ENCODE peak calls at places on chromosomes 13 and 19, in eight cellular contexts. One of them, this sample, is unnamed.

GRCh38 chr19:10815969-10816635 is 19.9 kb downstream of the TMED1 start:
- DNase-seq in body of pancreas: no peak
- DNase-seq in gastrocnemius medialis: no peak
- DNase-seq in esophagus squamous epithelium: no peak
- DNase-seq in tibial nerve: no peak
- DNase-seq in IMR-90: peak; percentile 14
- DNase-seq in thyroid gland: no peak
- DNase-seq in H1: no peak
- DNase-seq in this sample: no peak

GRCh38 chr19:2758601-2759313 is 18.9 kb upstream of the SLC39A3 start:
- DNase-seq in H1: no peak
- DNase-seq in IMR-90: no peak
- DNase-seq in body of pancreas: no peak
- DNase-seq in esophagus squamous epithelium: no peak
- DNase-seq in tibial nerve: no peak
- DNase-seq in thyroid gland: no peak
- DNase-seq in gastrocnemius medialis: no peak
- DNase-seq in this sample: no peak

GRCh38 chr13:102799544-102800144 is 725 bp downstream of the BIVM start:
- DNase-seq in IMR-90: peak; percentile 5
- DNase-seq in H1: no peak
- DNase-seq in body of pancreas: peak; percentile 38
- DNase-seq in thyroid gland: peak; percentile 31
- DNase-seq in esophagus squamous epithelium: no peak
- DNase-seq in gastrocnemius medialis: peak; percentile 4
- DNase-seq in tibial nerve: no peak
- DNase-seq in this sample: no peak

GRCh38 chr13:101751488-101751887 is 299.0 kb downstream of the ITGBL1 start:
- DNase-seq in esophagus squamous epithelium: no peak
- DNase-seq in gastrocnemius medialis: no peak
- DNase-seq in IMR-90: peak; percentile 77
- DNase-seq in tibial nerve: no peak
- DNase-seq in thyroid gland: no peak
- DNase-seq in H1: no peak
- DNase-seq in body of pancreas: no peak
- DNase-seq in this sample: no peak

GRCh38 chr13:33053397-33054066 is 37.3 kb downstream of the KL start:
- DNase-seq in esophagus squamous epithelium: no peak
- DNase-seq in thyroid gland: no peak
- DNase-seq in body of pancreas: no peak
- DNase-seq in tibial nerve: no peak
- DNase-seq in gastrocnemius medialis: no peak
- DNase-seq in IMR-90: no peak
- DNase-seq in H1: no peak
- DNase-seq in this sample: no peak

GRCh38 chr13:64278493-64278892 is 2862.8 kb upstream of the PCDH20 start:
- DNase-seq in IMR-90: peak; percentile 78
- DNase-seq in esophagus squamous epithelium: no peak
- DNase-seq in thyroid gland: no peak
- DNase-seq in tibial nerve: no peak
- DNase-seq in gastrocnemius medialis: no peak
- DNase-seq in H1: no peak
- DNase-seq in body of pancreas: no peak
- DNase-seq in this sample: no peak

GRCh38 chr19:9785367-9786331 is 17.1 kb upstream of the ZNF846 start:
- DNase-seq in esophagus squamous epithelium: peak; percentile 97
- DNase-seq in H1: peak; percentile 98
- DNase-seq in body of pancreas: peak; percentile 99
- DNase-seq in IMR-90: peak; percentile 92
- DNase-seq in tibial nerve: peak; percentile 99
- DNase-seq in thyroid gland: peak; percentile 99
- DNase-seq in gastrocnemius medialis: peak; percentile 82
- DNase-seq in this sample: peak; percentile 98

GRCh38 chr13:112997188-112998135 is 28.4 kb downstream of the MCF2L start:
- DNase-seq in H1: no peak
- DNase-seq in esophagus squamous epithelium: no peak
- DNase-seq in gastrocnemius medialis: no peak
- DNase-seq in body of pancreas: no peak
- DNase-seq in thyroid gland: no peak
- DNase-seq in tibial nerve: no peak
- DNase-seq in IMR-90: no peak
- DNase-seq in this sample: no peak

GRCh38 chr13:23615677-23616076 is 45.5 kb downstream of the TNFRSF19 start:
- DNase-seq in IMR-90: no peak
- DNase-seq in gastrocnemius medialis: no peak
- DNase-seq in body of pancreas: no peak
- DNase-seq in thyroid gland: no peak
- DNase-seq in tibial nerve: no peak
- DNase-seq in H1: no peak
- DNase-seq in esophagus squamous epithelium: no peak
- DNase-seq in this sample: no peak

DNA sequence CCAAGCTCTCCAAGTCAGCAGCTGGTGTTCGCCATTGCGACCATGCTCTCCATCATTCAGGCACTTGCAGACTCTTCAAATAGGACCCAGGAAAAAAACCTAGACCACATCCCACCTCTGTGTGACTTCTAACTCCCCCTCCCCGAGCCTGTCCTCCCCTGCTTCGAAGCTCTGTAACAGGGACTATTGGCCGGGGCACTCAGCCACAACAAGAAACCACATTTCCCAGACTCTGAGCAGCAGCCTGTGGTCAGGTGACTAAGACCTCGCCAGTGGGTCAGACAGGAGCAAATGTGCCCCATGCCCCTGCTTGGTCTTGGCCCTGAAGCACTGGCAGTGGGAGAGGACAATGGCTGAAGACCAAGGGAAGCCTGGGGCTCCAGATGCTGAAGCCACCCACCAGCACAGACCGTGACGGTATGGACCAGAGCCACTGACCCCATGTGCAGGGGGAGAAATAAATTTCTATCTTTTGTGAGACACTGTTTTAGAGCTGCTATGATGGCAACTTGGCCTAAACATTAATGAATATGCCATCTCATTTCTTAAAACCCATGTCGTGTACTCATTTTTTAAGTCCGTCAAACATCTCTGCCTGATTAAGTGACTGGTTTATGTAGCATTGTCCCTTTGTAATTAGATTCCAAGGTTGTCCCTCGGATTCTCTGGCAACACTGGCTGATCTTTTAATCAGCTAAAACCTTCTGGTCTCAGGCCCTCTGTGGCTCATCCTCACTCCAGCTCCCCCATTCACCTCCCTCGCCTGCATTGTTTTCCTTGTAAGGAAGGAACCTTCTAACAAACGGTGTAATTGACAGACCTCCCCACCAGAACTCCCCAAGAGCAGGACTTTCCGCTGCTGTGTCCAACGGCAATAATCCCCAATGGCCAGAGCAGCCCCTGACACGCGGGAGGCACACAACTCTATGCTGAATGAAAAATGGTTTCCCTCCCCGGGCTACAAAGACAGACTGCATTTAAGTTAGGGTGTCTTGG is 98.5 kb downstream of the STK24 start:
- DNase-seq in IMR-90: peak; percentile 36
- DNase-seq in body of pancreas: no peak
- DNase-seq in thyroid gland: no peak
- DNase-seq in gastrocnemius medialis: no peak
- DNase-seq in H1: no peak
- DNase-seq in esophagus squamous epithelium: no peak
- DNase-seq in tibial nerve: no peak
- DNase-seq in this sample: no peak
- H3K4me1 ChIP-seq in IMR-90: peaks cover 28% of the 10 kb centered on the region
- H3K4me1 ChIP-seq in body of pancreas: peaks cover 67% of the 10 kb centered on the region
- H3K4me1 ChIP-seq in thyroid gland: peaks cover 35% of the 10 kb centered on the region
- H3K4me1 ChIP-seq in gastrocnemius medialis: peaks cover 61% of the 10 kb centered on the region
- H3K4me1 ChIP-seq in H1: peaks cover 19% of the 10 kb centered on the region
- H3K4me1 ChIP-seq in esophagus squamous epithelium: peaks cover 37% of the 10 kb centered on the region
- H3K4me1 ChIP-seq in tibial nerve: peaks cover 31% of the 10 kb centered on the region
- H3K4me1 ChIP-seq in this sample: peaks cover 95% of the 10 kb centered on the region

GRCh38 chr13:19633340-19634128 is at the start of gene MPHOSPH8:
- DNase-seq in tibial nerve: peak; percentile 95
- DNase-seq in gastrocnemius medialis: peak; percentile 94
- DNase-seq in thyroid gland: peak; percentile 94
- DNase-seq in H1: peak; percentile 87
- DNase-seq in IMR-90: peak; percentile 94
- DNase-seq in esophagus squamous epithelium: peak; percentile 68
- DNase-seq in body of pancreas: peak; percentile 96
- DNase-seq in this sample: peak; percentile 97
- TF ChIP-seq POLR2A in tibial nerve: peak; percentile 95
- TF ChIP-seq POLR2A in gastrocnemius medialis: peak; percentile 87
- TF ChIP-seq POLR2A in thyroid gland: peak; percentile 95
- TF ChIP-seq POLR2A in H1: no peak
- TF ChIP-seq POLR2A in IMR-90: no peak
- TF ChIP-seq POLR2A in esophagus squamous epithelium: peak; percentile 79
- TF ChIP-seq POLR2A in body of pancreas: peak; percentile 76
- TF ChIP-seq POLR2A in this sample: peak; percentile 90

GRCh38 chr13:99124695-99125334 is 75.8 kb upstream of the UBAC2 start:
- DNase-seq in gastrocnemius medialis: no peak
- DNase-seq in esophagus squamous epithelium: no peak
- DNase-seq in IMR-90: peak; percentile 45
- DNase-seq in body of pancreas: no peak
- DNase-seq in tibial nerve: no peak
- DNase-seq in thyroid gland: no peak
- DNase-seq in H1: no peak
- DNase-seq in this sample: no peak
- H3K4me3 ChIP-seq in gastrocnemius medialis: no peak overlapping the region
- H3K4me3 ChIP-seq in esophagus squamous epithelium: no peak overlapping the region
- H3K4me3 ChIP-seq in IMR-90: no peak overlapping the region
- H3K4me3 ChIP-seq in body of pancreas: no peak overlapping the region
- H3K4me3 ChIP-seq in tibial nerve: no peak overlapping the region
- H3K4me3 ChIP-seq in thyroid gland: no peak overlapping the region
- H3K4me3 ChIP-seq in H1: no peak overlapping the region
- H3K4me3 ChIP-seq in this sample: no peak overlapping the region

GRCh38 chr13:24925318-24926231 is 161.6 kb downstream of the RNF17 start:
- DNase-seq in H1: no peak
- DNase-seq in body of pancreas: no peak
- DNase-seq in esophagus squamous epithelium: no peak
- DNase-seq in IMR-90: no peak
- DNase-seq in thyroid gland: no peak
- DNase-seq in gastrocnemius medialis: no peak
- DNase-seq in tibial nerve: no peak
- DNase-seq in this sample: no peak
- H3K4me1 ChIP-seq in H1: peaks cover 2% of the 10 kb centered on the region
- H3K4me1 ChIP-seq in body of pancreas: peaks cover 7% of the 10 kb centered on the region
- H3K4me1 ChIP-seq in esophagus squamous epithelium: peaks cover 4% of the 10 kb centered on the region
- H3K4me1 ChIP-seq in IMR-90: no peaks in the 10 kb centered on the region
- H3K4me1 ChIP-seq in thyroid gland: peaks cover 12% of the 10 kb centered on the region
- H3K4me1 ChIP-seq in gastrocnemius medialis: no peaks in the 10 kb centered on the region
- H3K4me1 ChIP-seq in tibial nerve: peaks cover 5% of the 10 kb centered on the region
- H3K4me1 ChIP-seq in this sample: peaks cover 10% of the 10 kb centered on the region

GRCh38 chr19:41319500-41320184 is 9.7 kb downstream of the CCDC97 start:
- DNase-seq in tibial nerve: no peak
- DNase-seq in IMR-90: no peak
- DNase-seq in gastrocnemius medialis: no peak
- DNase-seq in thyroid gland: no peak
- DNase-seq in body of pancreas: no peak
- DNase-seq in H1: no peak
- DNase-seq in esophagus squamous epithelium: no peak
- DNase-seq in this sample: no peak

GRCh38 chr19:41318696-41319499 is 8.9 kb downstream of the CCDC97 start:
- DNase-seq in gastrocnemius medialis: no peak
- DNase-seq in thyroid gland: no peak
- DNase-seq in body of pancreas: no peak
- DNase-seq in tibial nerve: no peak
- DNase-seq in H1: no peak
- DNase-seq in IMR-90: no peak
- DNase-seq in esophagus squamous epithelium: no peak
- DNase-seq in this sample: no peak

GRCh38 chr19:41320568-41320967 is 10.6 kb downstream of the CCDC97 start:
- DNase-seq in IMR-90: no peak
- DNase-seq in H1: no peak
- DNase-seq in tibial nerve: no peak
- DNase-seq in body of pancreas: no peak
- DNase-seq in gastrocnemius medialis: no peak
- DNase-seq in esophagus squamous epithelium: no peak
- DNase-seq in thyroid gland: no peak
- DNase-seq in this sample: no peak

GRCh38 chr19:41320185-41320518 is 10.2 kb downstream of the CCDC97 start:
- DNase-seq in H1: no peak
- DNase-seq in body of pancreas: no peak
- DNase-seq in IMR-90: no peak
- DNase-seq in gastrocnemius medialis: no peak
- DNase-seq in esophagus squamous epithelium: no peak
- DNase-seq in tibial nerve: no peak
- DNase-seq in thyroid gland: no peak
- DNase-seq in this sample: no peak

DNA sequence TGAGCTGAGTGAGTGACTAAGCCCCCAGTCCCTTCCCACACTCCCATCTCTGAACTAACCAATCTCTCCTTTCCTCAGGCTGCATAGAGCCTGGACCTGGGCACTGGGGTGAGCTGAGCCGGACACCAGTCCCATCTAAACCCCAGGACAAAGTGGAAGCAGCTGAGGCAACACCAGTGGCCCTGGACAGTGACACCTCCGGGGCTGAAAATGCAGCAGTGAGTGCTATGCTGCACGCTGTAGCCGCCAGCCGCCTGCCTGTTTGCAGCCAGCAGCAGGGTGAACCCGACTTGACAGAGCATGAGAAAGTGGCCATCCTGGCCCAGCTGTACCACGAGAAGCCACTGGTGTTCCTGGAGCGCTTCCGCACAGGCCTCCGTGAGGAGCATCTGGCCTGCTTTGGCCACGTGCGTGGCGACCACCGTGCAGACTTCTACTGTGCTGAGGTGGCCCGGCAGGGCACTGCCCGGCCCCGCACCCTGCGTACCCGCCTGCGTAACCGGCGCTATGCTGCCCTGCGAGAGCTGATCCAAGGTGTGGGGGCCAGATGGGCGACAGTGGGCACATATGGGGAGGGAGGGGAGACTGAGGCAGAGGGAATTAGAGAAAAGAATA is 6.4 kb downstream of the CCDC97 start:
- DNase-seq in gastrocnemius medialis: no peak
- DNase-seq in thyroid gland: no peak
- DNase-seq in esophagus squamous epithelium: no peak
- DNase-seq in body of pancreas: no peak
- DNase-seq in tibial nerve: no peak
- DNase-seq in H1: no peak
- DNase-seq in IMR-90: no peak
- DNase-seq in this sample: no peak
- TF ChIP-seq POLR2A in gastrocnemius medialis: no peak
- TF ChIP-seq POLR2A in thyroid gland: no peak
- TF ChIP-seq POLR2A in esophagus squamous epithelium: no peak
- TF ChIP-seq POLR2A in body of pancreas: no peak
- TF ChIP-seq POLR2A in tibial nerve: no peak
- TF ChIP-seq POLR2A in H1: no peak
- TF ChIP-seq POLR2A in IMR-90: no peak
- TF ChIP-seq POLR2A in this sample: no peak

DNA sequence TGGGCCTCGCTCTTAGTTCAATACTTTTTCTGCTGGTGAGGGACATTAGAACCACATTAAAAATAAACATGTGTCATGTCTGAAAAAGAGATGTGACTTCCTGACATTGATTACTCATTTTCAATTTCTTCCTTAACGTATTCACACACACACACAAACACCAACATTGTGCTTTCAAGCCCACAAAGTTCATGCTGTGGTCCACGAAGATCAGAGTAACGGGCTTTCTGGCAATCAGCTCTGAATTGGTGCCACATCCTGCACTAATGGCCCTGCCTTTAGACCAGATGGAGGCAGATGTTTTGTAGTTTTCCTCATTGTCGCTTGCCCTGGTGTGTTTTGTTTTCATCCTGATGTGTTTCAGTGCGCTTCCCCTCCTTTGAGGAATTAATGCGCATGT is 47.9 kb upstream of the POMP start:
- DNase-seq in IMR-90: peak; percentile 26
- DNase-seq in gastrocnemius medialis: no peak
- DNase-seq in esophagus squamous epithelium: no peak
- DNase-seq in H1: no peak
- DNase-seq in body of pancreas: no peak
- DNase-seq in tibial nerve: no peak
- DNase-seq in thyroid gland: no peak
- DNase-seq in this sample: no peak
- H3K4me3 ChIP-seq in IMR-90: no peak overlapping the region
- H3K4me3 ChIP-seq in gastrocnemius medialis: no peak overlapping the region
- H3K4me3 ChIP-seq in esophagus squamous epithelium: no peak overlapping the region
- H3K4me3 ChIP-seq in H1: no peak overlapping the region
- H3K4me3 ChIP-seq in body of pancreas: no peak overlapping the region
- H3K4me3 ChIP-seq in tibial nerve: no peak overlapping the region
- H3K4me3 ChIP-seq in thyroid gland: no peak overlapping the region
- H3K4me3 ChIP-seq in this sample: no peak overlapping the region